ENCODE peak calls at places on chromosomes 12 and 14, in eight cellular contexts. T is bronchial epithelial cell, M is BJ, U is sigmoid colon, K is small intestine, I is dorsolateral prefrontal cortex, N is foreskin keratinocyte, Z is hepatocyte. J is an unnamed sample. For H3K27me3, the result is how much of the 10 kb centered on the place peaks cover.

GRCh38 chr14:64718762-64719161 is 14.5 kb downstream of the PLEKHG3 start:
- DNase-seq in N (no peak), K (no peak), U (peak), T (no peak), M (no peak), Z (no peak), I (no peak), J (no peak)

GRCh38 chr14:88911811-88912210 is 87.4 kb downstream of the TTC8 start:
- DNase-seq in M (no peak), N (no peak), U (no peak), I (no peak), K (no peak), T (no peak), Z (no peak), J (no peak)

GRCh38 chr12:20950248-20950647 is 139.7 kb downstream of the SLCO1B3 start:
- DNase-seq in K (peak), N (peak), T (peak), Z (peak), I (no peak), M (no peak), U (no peak), J (no peak)

GRCh38 chr12:117854339-117855012 is 114.3 kb downstream of the KSR2 start:
- DNase-seq in T (peak), Z (peak), K (peak), N (peak), M (no peak), I (peak), U (no peak), J (no peak)

GRCh38 chr12:52351196-52352059 is 15.9 kb downstream of the KRT85 start:
- DNase-seq in U (no peak), N (no peak), M (no peak), I (peak), T (no peak), K (no peak), Z (no peak), J (peak)

GRCh38 chr12:109714141-109714912 is 702 bp downstream of the FAM222A start:
- DNase-seq in N (peak), M (no peak), K (peak), U (peak), T (no peak), Z (peak), I (no peak), J (peak)

GRCh38 chr12:112837629-112838191 is 46.2 kb downstream of the RPH3A start:
- DNase-seq in N (peak), I (no peak), T (peak), M (no peak), U (no peak), Z (peak), K (no peak), J (no peak)

GRCh38 chr14:64293976-64294671 is at the start of gene ESR2:
- DNase-seq in N (peak), U (no peak), K (peak), M (no peak), I (no peak), Z (peak), T (peak), J (peak)

GRCh38 chr12:31749024-31749704 is 20.3 kb upstream of the AMN1 start:
- DNase-seq in T (peak), Z (peak), U (no peak), I (no peak), K (peak), M (peak), N (peak), J (no peak)

GRCh38 chr12:56451147-56451546 is 1.9 kb upstream of the TIMELESS start:
- DNase-seq in Z (no peak), I (no peak), K (no peak), N (no peak), M (no peak), U (no peak), T (no peak), J (no peak)

GRCh38 chr14:96415559-96415958 is 23.6 kb downstream of the AK7 start:
- DNase-seq in I (no peak), N (no peak), M (no peak), U (no peak), K (no peak), Z (no peak), T (no peak), J (no peak)

GRCh38 chr14:72801381-72801812 is 92.5 kb downstream of the DPF3 start:
- DNase-seq in U (no peak), K (no peak), T (peak), Z (peak), M (peak), I (no peak), N (peak), J (no peak)

GRCh38 chr12:102300824-102301461 is 103.3 kb upstream of the PMCH start:
- DNase-seq in M (no peak), Z (peak), N (peak), K (peak), T (peak), U (no peak), I (no peak), J (no peak)

GRCh38 chr12:124520258-124520657 is 47.2 kb downstream of the NCOR2 start:
- DNase-seq in N (no peak), K (no peak), I (no peak), Z (no peak), M (no peak), T (peak), U (no peak), J (peak)

GRCh38 chr14:25039933-25040332 is 10.0 kb downstream of the STXBP6 start:
- DNase-seq in U (no peak), K (no peak), M (no peak), N (no peak), Z (no peak), T (no peak), I (no peak), J (no peak)

GRCh38 chr12:79933580-79934264 is 1.2 kb downstream of the PPP1R12A start:
- DNase-seq in T (peak), Z (no peak), M (no peak), I (no peak), K (peak), N (peak), U (no peak), J (no peak)

GRCh38 chr12:51911307-51911706 is 4.0 kb downstream of the ACVRL1 start:
- DNase-seq in Z (no peak), I (no peak), N (no peak), K (no peak), U (peak), T (no peak), M (no peak), J (no peak)

GRCh38 chr12:111733340-111733739 is 33.4 kb upstream of the ALDH2 start:
- DNase-seq in K (no peak), I (no peak), Z (no peak), N (no peak), U (no peak), M (no peak), T (no peak), J (no peak)

GRCh38 chr12:57380300-57380699 is 50.5 kb downstream of the R3HDM2 start:
- DNase-seq in M (no peak), N (no peak), I (no peak), Z (no peak), K (no peak), U (no peak), T (no peak), J (no peak)

GRCh38 chr12:64147860-64148259 is 74.2 kb downstream of the KICS2 start:
- DNase-seq in I (no peak), N (no peak), T (no peak), K (no peak), U (no peak), M (no peak), Z (no peak), J (no peak)

GRCh38 chr12:5480218-5480952 is 48.5 kb downstream of the NTF3 start:
- DNase-seq in K (no peak), Z (peak), I (no peak), U (no peak), M (no peak), N (no peak), T (no peak), J (no peak)

GRCh38 chr14:93223565-93223964 is 16.5 kb downstream of the UBR7 start:
- DNase-seq in N (no peak), U (no peak), I (no peak), Z (no peak), K (no peak), T (no peak), M (no peak), J (no peak)

GRCh38 chr12:106299193-106299794 is 3.2 kb upstream of the TCP11L2 start:
- DNase-seq in K (no peak), T (no peak), U (no peak), N (no peak), I (no peak), Z (no peak), M (no peak), J (no peak)

GRCh38 chr12:120369476-120370342 is 745 bp upstream of the MSI1 start:
- DNase-seq in K (no peak), I (no peak), Z (no peak), M (no peak), U (no peak), N (no peak), T (no peak), J (no peak)

GRCh38 chr12:120367924-120368788 is 808 bp downstream of the MSI1 start:
- DNase-seq in I (no peak), Z (peak), T (no peak), M (no peak), K (no peak), N (no peak), U (no peak), J (no peak)

GRCh38 chr12:120368789-120369475 is at the start of gene MSI1:
- DNase-seq in T (no peak), N (no peak), K (no peak), U (no peak), I (no peak), M (no peak), Z (peak), J (no peak)

GRCh38 chr12:120373683-120374082 is 4.7 kb upstream of the MSI1 start:
- DNase-seq in T (no peak), N (no peak), K (no peak), U (no peak), I (no peak), Z (no peak), M (no peak), J (no peak)

DNA sequence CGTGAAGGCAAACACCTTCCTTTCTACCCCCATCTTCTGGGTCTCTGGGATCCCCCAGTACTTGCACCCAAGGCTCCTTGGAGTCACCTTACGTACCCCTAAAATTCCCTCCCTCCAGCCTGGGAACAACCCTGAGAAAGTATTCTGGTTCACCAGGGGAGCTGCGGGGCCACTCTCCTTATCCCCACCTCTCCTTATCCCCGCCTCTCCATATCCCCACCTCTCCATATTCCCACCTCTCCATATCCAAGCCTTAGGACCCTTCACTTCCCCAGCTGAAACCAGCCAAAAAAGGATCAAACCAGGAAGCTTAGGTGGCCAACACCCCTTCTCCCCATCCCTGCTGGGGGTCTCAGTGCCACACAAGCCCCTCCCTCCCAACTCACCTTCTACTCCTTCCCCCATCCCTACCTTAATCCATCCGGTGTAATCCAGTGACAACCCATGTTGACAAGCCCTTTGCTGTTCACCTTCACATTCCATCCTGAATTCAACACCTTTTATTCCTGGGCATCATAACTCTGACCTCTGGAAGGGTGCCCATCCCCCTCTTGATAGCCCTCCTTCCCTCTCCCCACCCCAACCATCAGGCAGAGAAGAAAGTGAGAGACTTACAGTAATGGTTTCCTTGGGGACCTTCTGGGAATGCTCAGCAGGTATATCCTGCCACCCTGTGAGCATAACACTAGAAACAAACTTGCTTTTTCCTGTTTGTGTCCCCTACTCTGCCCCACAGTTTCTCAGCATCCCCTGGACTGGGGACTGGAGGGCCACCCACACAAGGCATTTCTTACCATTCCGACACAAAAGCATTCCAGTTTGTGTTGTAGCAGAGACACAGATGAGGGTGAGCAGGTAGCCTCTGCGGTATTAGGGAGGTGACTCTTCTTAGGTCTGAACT is 1.6 kb upstream of the MSI1 start:
- DNase-seq in M (no peak), I (no peak), T (no peak), U (no peak), Z (no peak), N (no peak), K (no peak), J (no peak)
- H3K27me3 ChIP-seq in M (under half), I (under half), T (under half), U (half or more), Z (under half), N (half or more), K (under half), J (half or more)

DNA sequence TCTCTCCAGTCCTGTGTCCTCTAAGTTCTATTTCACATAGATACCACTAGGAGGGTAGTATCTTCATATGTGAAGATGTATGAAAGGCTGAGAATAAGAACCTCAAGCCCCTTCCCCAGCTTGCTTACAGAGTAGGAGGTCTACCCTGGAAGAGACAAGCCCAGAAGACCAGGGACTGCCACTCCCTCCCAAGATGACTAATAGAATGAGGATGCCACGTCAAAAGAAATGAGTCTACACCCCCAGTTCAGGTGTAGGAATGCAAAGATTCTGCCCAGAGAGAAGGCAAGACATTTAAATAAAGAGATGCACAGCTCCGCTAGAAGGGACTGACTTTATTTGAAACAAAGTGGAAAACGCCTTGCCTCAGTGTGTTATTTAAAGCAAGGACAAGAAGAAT is 1006.0 kb upstream of the USP15 start:
- DNase-seq in M (no peak), Z (no peak), U (no peak), N (peak), T (peak), I (no peak), K (no peak), J (no peak)
- H3K27me3 ChIP-seq in M (under half), Z (under half), U (under half), N (under half), T (under half), I (under half), K (under half), J (under half)

GRCh38 chr12:49098035-49098451 is 3.4 kb upstream of the DHH start:
- DNase-seq in Z (peak), U (no peak), M (no peak), N (peak), T (peak), K (peak), I (peak), J (peak)

GRCh38 chr12:49100380-49100779 is 5.8 kb upstream of the DHH start:
- DNase-seq in Z (no peak), U (no peak), T (no peak), N (no peak), I (no peak), M (no peak), K (no peak), J (no peak)

GRCh38 chr12:49094966-49095365 is 365 bp upstream of the DHH start:
- DNase-seq in Z (no peak), T (no peak), U (no peak), N (no peak), M (no peak), K (no peak), I (no peak), J (no peak)

GRCh38 chr12:49098703-49099102 is 4.1 kb upstream of the DHH start:
- DNase-seq in M (no peak), K (no peak), I (no peak), Z (no peak), T (no peak), U (no peak), N (no peak), J (no peak)

DNA sequence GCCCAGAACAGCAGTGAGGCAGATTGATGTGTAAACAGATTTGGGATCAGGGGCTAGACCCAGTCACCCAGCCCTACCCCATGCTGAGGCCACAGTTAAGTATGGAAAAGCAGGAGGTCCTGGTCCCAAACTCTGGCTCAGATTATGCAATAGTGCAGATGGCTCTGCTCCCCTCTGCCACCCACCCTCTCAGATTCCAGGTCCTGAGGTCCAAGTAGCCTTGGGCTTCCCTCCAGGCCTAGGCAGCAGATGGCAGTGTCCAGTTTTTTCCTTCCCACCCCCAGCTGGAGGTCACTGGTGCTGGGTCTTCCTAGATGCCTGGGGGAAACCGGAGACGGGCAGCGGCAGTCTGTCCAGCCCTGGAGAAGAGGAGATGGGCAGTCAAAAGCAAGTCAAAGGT is 2.8 kb upstream of the DHH start:
- DNase-seq in T (no peak), N (no peak), U (no peak), Z (no peak), K (no peak), M (no peak), I (no peak), J (no peak)
- H3K27me3 ChIP-seq in T (under half), N (under half), U (under half), Z (under half), K (under half), M (under half), I (under half), J (under half)

DNA sequence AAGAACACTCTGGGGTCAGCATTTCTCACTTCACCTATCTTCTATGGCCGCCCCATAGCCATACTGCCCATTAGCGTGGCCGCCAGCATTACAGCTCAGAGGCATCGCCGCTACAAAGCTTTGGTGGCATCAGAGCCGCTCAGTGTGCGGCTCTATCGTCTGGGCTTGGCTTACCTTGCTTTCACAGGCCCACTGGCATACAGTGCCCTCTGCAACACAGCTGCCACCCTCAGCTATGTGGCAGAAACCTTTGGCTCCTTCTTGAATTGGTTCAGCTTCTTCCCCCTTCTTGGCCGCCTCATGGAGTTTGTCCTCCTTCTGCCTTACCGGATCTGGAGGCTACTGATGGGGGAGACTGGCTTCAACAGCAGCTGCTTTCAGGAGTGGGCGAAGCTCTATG is 2.6 kb downstream of the DNAJC22 start:
- DNase-seq in I (no peak), N (no peak), M (no peak), T (no peak), K (no peak), Z (no peak), U (peak), J (no peak)
- H3K27me3 ChIP-seq in I (half or more), N (half or more), M (under half), T (under half), K (under half), Z (under half), U (half or more), J (half or more)

GRCh38 chr12:4401108-4401507 is 21.6 kb upstream of the FGF23 start:
- DNase-seq in U (no peak), M (no peak), T (no peak), K (no peak), Z (no peak), I (no peak), N (no peak), J (no peak)
- H3K27me3 ChIP-seq in U (under half), M (under half), T (under half), K (under half), Z (under half), I (under half), N (under half), J (under half)

DNA sequence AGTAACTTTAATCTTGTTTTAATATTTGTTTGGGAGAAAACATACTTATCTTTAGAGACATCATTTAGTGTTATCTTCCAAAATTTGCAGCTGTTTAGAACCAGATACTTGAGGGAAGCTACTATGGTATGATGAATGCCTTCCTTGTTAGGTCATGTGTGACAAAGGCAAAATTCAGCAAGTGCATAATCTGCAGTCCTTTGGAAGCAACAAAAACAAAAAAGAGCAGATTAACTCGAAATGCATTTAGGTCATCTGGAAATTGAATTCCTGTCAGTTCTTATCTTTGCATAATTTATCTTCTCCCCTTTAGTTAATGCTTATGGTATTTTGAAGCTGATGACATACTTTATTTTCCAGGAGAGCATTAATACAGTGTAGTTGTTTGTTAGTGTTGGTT is 3.5 kb downstream of the FBXO34 start:
- DNase-seq in Z (no peak), M (no peak), T (peak), N (peak), K (no peak), U (no peak), I (no peak), J (no peak)
- H3K27me3 ChIP-seq in Z (under half), M (under half), T (under half), N (under half), K (under half), U (under half), I (under half), J (under half)

GRCh38 chr14:81436296-81437138 is 36.4 kb upstream of the STON2 start:
- DNase-seq in N (peak), Z (peak), I (peak), T (peak), U (peak), M (no peak), K (peak), J (peak)
- H3K27me3 ChIP-seq in N (under half), Z (under half), I (under half), T (under half), U (half or more), M (under half), K (under half), J (half or more)